ENCODE peak calls at places on chromosome 5, in nine cellular contexts. M, R, L, O, B, J, C, Z and P are unnamed samples.

GRCh38 chr5:180100621-180101450 is 29.3 kb upstream of the RNF130 start:
- DNase-seq in M (no peak), R (no peak), L (no peak), O (peak; percentile 38), B (no peak), J (no peak), C (no peak), Z (no peak), P (peak; percentile 59)

GRCh38 chr5:113294341-113295110 is 140.3 kb downstream of the TSSK1B start:
- DNase-seq in M (peak; percentile 56), R (peak; percentile 77), L (peak; percentile 26), O (peak; percentile 84), B (peak; percentile 96), J (peak; percentile 46), C (peak; percentile 92), Z (no peak), P (peak; percentile 92)

GRCh38 chr5:88128813-88129212 is 139.8 kb downstream of the TMEM161B start:
- DNase-seq in M (no peak), R (no peak), L (no peak), O (no peak), B (no peak), J (no peak), C (no peak), Z (peak; percentile 56), P (no peak)

GRCh38 chr5:42349163-42349562 is 74.1 kb upstream of the GHR start:
- DNase-seq in M (no peak), R (no peak), L (no peak), O (no peak), B (no peak), J (no peak), C (no peak), Z (no peak), P (no peak)

GRCh38 chr5:56480305-56481146 is 247.4 kb upstream of the ANKRD55 start:
- DNase-seq in M (no peak), R (peak; percentile 34), L (no peak), O (peak; percentile 63), B (no peak), J (peak; percentile 18), C (peak; percentile 58), Z (peak; percentile 96), P (peak; percentile 88)

GRCh38 chr5:110401881-110402280 is 324.6 kb downstream of the TMEM232 start:
- DNase-seq in M (no peak), R (no peak), L (no peak), O (no peak), B (no peak), J (no peak), C (no peak), Z (no peak), P (no peak)

GRCh38 chr5:10885026-10885425 is 124.0 kb upstream of the DAP start:
- DNase-seq in M (no peak), R (no peak), L (no peak), O (no peak), B (no peak), J (no peak), C (no peak), Z (no peak), P (no peak)

GRCh38 chr5:84374568-84374967 is 10.1 kb downstream of the EDIL3 start:
- DNase-seq in M (no peak), R (no peak), L (no peak), O (no peak), B (no peak), J (no peak), C (no peak), Z (no peak), P (no peak)

GRCh38 chr5:54743997-54744788 is 226.6 kb downstream of the SNX18 start:
- DNase-seq in M (no peak), R (peak; percentile 43), L (peak; percentile 66), O (no peak), B (peak; percentile 74), J (peak; percentile 4), C (peak; percentile 73), Z (peak; percentile 5), P (peak; percentile 82)

GRCh38 chr5:142915840-142916424 is 145.8 kb downstream of the ARHGAP26 start:
- DNase-seq in M (no peak), R (peak; percentile 39), L (peak; percentile 20), O (no peak), B (no peak), J (no peak), C (no peak), Z (peak; percentile 50), P (no peak)

GRCh38 chr5:96626956-96627355 is 35.2 kb upstream of the CAST start:
- DNase-seq in M (no peak), R (no peak), L (no peak), O (no peak), B (no peak), J (no peak), C (no peak), Z (peak; percentile 18), P (no peak)

GRCh38 chr5:167513383-167513782 is 778.1 kb upstream of the WWC1 start:
- DNase-seq in M (no peak), R (no peak), L (no peak), O (no peak), B (no peak), J (no peak), C (no peak), Z (no peak), P (no peak)

GRCh38 chr5:5617024-5617423 is 194.5 kb downstream of the ICE1 start:
- DNase-seq in M (no peak), R (no peak), L (no peak), O (no peak), B (no peak), J (no peak), C (no peak), Z (no peak), P (no peak)

GRCh38 chr5:159403906-159404641 is 73.8 kb upstream of the IL12B start:
- DNase-seq in M (no peak), R (no peak), L (no peak), O (no peak), B (peak; percentile 80), J (no peak), C (no peak), Z (no peak), P (no peak)

GRCh38 chr5:87120518-87121314 is 147.0 kb upstream of the RASA1 start:
- DNase-seq in M (peak; percentile 85), R (no peak), L (no peak), O (no peak), B (no peak), J (no peak), C (peak; percentile 87), Z (no peak), P (no peak)

GRCh38 chr5:66144799-66145390 is 795 bp downstream of the SREK1 start:
- DNase-seq in M (no peak), R (no peak), L (no peak), O (no peak), B (peak; percentile 96), J (no peak), C (peak; percentile 87), Z (peak; percentile 45), P (no peak)
- TF ChIP-seq POLR2A in M (no peak), R (no peak), L (no peak), O (no peak), B (no peak), J (peak; percentile 26), C (no peak), Z (no peak), P (no peak)

GRCh38 chr5:59357421-59357977 is 536.0 kb downstream of the PDE4D start:
- DNase-seq in M (no peak), R (peak; percentile 28), L (no peak), O (no peak), B (no peak), J (no peak), C (no peak), Z (no peak), P (peak; percentile 22)
- TF ChIP-seq POLR2AphosphoS5 in M (no peak), R (no peak), L (no peak), O (no peak), B (no peak), J (no peak), C (no peak), Z (no peak), P (no peak)

DNA sequence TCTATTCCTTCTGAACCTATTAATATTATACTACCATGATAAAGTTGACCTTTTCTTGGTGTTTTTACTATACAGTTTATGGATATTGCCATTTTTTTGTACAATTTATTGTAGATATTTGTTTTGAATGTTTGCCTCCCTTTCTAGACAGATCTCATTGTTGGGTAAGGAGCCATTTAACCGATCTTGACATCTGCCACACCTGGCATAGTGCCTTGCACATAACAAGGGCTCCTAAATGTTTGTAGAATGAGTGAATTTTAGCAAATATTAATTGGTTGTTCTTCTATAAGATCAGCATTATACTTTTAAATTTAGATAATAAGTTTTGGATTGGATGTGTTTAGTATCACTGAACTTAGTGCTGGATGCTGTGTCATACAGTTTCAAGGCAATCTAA is 175.3 kb downstream of the GDNF start:
- DNase-seq in M (no peak), R (no peak), L (no peak), O (no peak), B (no peak), J (no peak), C (no peak), Z (no peak), P (no peak)
- TF ChIP-seq POLR2A in M (no peak), R (no peak), L (no peak), O (no peak), B (no peak), J (no peak), C (no peak), Z (no peak), P (no peak)

DNA sequence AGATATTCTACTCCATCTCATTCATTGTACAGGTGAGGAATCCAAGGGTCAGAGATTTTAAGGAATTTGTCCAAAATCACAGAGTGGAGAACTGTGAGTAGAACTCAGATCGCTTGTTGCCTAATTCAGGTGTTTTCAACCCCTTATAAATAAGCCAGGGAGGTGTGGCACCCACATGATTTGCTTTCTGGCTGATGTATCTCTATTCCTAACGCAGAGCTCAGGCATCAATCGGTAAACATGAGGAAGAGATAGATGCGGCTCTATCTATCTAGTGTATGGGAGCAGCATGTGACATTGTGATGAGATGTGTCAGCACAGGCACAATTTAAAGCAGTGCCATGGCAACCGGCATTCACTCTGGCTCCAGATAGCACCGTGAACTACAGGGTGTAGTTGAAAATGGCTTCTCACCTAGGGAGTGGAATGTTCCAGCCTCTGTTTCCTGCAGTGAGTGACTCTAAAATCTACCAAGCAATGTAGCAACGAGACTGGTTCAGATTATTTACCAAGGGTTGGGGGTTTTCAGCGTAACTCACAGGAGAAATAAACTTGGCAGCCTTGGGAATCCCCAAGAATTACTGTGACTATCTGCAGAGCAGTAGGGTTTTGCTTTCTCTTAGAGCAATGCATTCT is 53.4 kb upstream of the SUB1 start:
- DNase-seq in M (no peak), R (no peak), L (no peak), O (no peak), B (no peak), J (no peak), C (no peak), Z (peak; percentile 82), P (no peak)
- TF ChIP-seq POLR2AphosphoS5 in M (no peak), R (no peak), L (no peak), O (no peak), B (no peak), J (no peak), C (no peak), Z (no peak), P (no peak)